ENCODE peak calls at places on chromosomes 12 and 14, in nine cellular contexts. O, M, F, H, S, I, R, X and V are unnamed samples.

GRCh38 chr12:54983536-54984102 is 943 bp downstream of the TESPA1 start:
- DNase-seq in O (no peak), M (no peak), F (no peak), H (no peak), S (no peak), I (no peak), R (no peak), X (no peak), V (no peak)

GRCh38 chr12:68462799-68463198 is 130.6 kb upstream of the MDM1 start:
- DNase-seq in O (no peak), M (no peak), F (no peak), H (no peak), S (no peak), I (no peak), R (no peak), X (no peak), V (no peak)

GRCh38 chr12:73106296-73106695 is 834.1 kb downstream of the TRHDE start:
- DNase-seq in O (peak; percentile 9), M (no peak), F (no peak), H (no peak), S (no peak), I (no peak), R (no peak), X (no peak), V (peak; percentile 8)

GRCh38 chr12:6141048-6141447 is 16.6 kb upstream of the VWF start:
- DNase-seq in O (no peak), M (peak; percentile 19), F (no peak), H (no peak), S (no peak), I (peak; percentile 66), R (no peak), X (no peak), V (no peak)

GRCh38 chr14:65169351-65169750 is 67.0 kb upstream of the MAX start:
- DNase-seq in O (no peak), M (peak; percentile 66), F (no peak), H (no peak), S (peak; percentile 28), I (peak; percentile 55), R (peak; percentile 61), X (no peak), V (no peak)

GRCh38 chr12:2177003-2177402 is 124.2 kb downstream of the CACNA1C start:
- DNase-seq in O (no peak), M (no peak), F (no peak), H (no peak), S (no peak), I (no peak), R (no peak), X (no peak), V (no peak)

GRCh38 chr14:51431033-51431709 is 191.1 kb downstream of the TMX1 start:
- DNase-seq in O (no peak), M (no peak), F (no peak), H (no peak), S (no peak), I (no peak), R (no peak), X (no peak), V (no peak)

GRCh38 chr12:88638956-88639355 is 58.7 kb upstream of the KITLG start:
- DNase-seq in O (no peak), M (no peak), F (no peak), H (no peak), S (no peak), I (no peak), R (peak; percentile 20), X (no peak), V (no peak)

GRCh38 chr14:72513346-72513745 is 380.6 kb downstream of the DPF3 start:
- DNase-seq in O (no peak), M (no peak), F (no peak), H (no peak), S (no peak), I (no peak), R (no peak), X (no peak), V (no peak)

GRCh38 chr14:99241314-99242035 is 30.5 kb downstream of the BCL11B start:
- DNase-seq in O (no peak), M (no peak), F (no peak), H (no peak), S (no peak), I (no peak), R (no peak), X (no peak), V (no peak)

GRCh38 chr14:104885031-104885972 is 20.2 kb downstream of the CEP170B start:
- DNase-seq in O (no peak), M (no peak), F (no peak), H (no peak), S (no peak), I (no peak), R (no peak), X (no peak), V (no peak)